ENCODE peak calls at places on chromosomes 12 and 14, in eight cellular contexts. W is PC-3; U is tibial nerve; R is mammary epithelial cell; S is CD8-positive, alpha-beta T cell; J is suprapubic skin; E is psoas muscle; M is glutamatergic neuron. O is an unnamed sample.

GRCh38 chr12:75322464-75322863 is 7.7 kb downstream of the CAPS2 start:
- DNase-seq in W (no peak), U (no peak), R (no peak), S (no peak), J (no peak), E (no peak), M (no peak), O (no peak)

GRCh38 chr12:54049164-54049563 is 4.5 kb upstream of the HOXC4 start:
- DNase-seq in W (no peak), U (no peak), R (no peak), S (no peak), J (no peak), E (no peak), M (no peak), O (no peak)

GRCh38 chr12:80419660-80420059 is 24.4 kb upstream of the PTPRQ start:
- DNase-seq in W (no peak), U (no peak), R (no peak), S (no peak), J (no peak), E (no peak), M (no peak), O (no peak)

GRCh38 chr14:103551338-103551762 is 11.1 kb downstream of the BAG5 start:
- DNase-seq in W (no peak), U (no peak), R (no peak), S (no peak), J (peak; percentile 82), E (peak; percentile 86), M (no peak), O (no peak)

GRCh38 chr12:65858831-65859230 is 34.5 kb downstream of the HMGA2 start:
- DNase-seq in W (peak; percentile 64), U (no peak), R (no peak), S (no peak), J (no peak), E (no peak), M (no peak), O (no peak)

GRCh38 chr14:22502007-22502406 is 87.0 kb downstream of the DAD1 start:
- DNase-seq in W (peak; percentile 39), U (no peak), R (no peak), S (no peak), J (no peak), E (peak; percentile 21), M (no peak), O (no peak)

GRCh38 chr12:113070117-113070906 is 13.8 kb downstream of the DTX1 start:
- DNase-seq in W (no peak), U (no peak), R (no peak), S (no peak), J (no peak), E (no peak), M (no peak), O (no peak)

GRCh38 chr12:55809274-55809673 is 8.2 kb downstream of the SARNP start:
- DNase-seq in W (no peak), U (no peak), R (no peak), S (no peak), J (no peak), E (no peak), M (no peak), O (no peak)

GRCh38 chr14:74886001-74886400 is 4.3 kb downstream of the DLST start:
- DNase-seq in W (no peak), U (peak; percentile 52), R (peak; percentile 75), S (no peak), J (no peak), E (no peak), M (no peak), O (no peak)

GRCh38 chr12:34286934-34287333 is 264.6 kb downstream of the ALG10 start:
- DNase-seq in W (no peak), U (no peak), R (no peak), S (no peak), J (no peak), E (no peak), M (no peak), O (no peak)

GRCh38 chr12:131058700-131059099 is 105.0 kb downstream of the ADGRD1 start:
- DNase-seq in W (no peak), U (no peak), R (no peak), S (no peak), J (no peak), E (no peak), M (no peak), O (no peak)

GRCh38 chr12:118946256-118946655 is 35.1 kb upstream of the SRRM4 start:
- DNase-seq in W (no peak), U (no peak), R (no peak), S (no peak), J (no peak), E (no peak), M (no peak), O (no peak)

GRCh38 chr14:91255026-91255695 is 10.7 kb upstream of the GPR68 start:
- DNase-seq in W (no peak), U (no peak), R (no peak), S (no peak), J (no peak), E (no peak), M (no peak), O (no peak)

GRCh38 chr14:104250175-104250574 is 111.8 kb downstream of the KIF26A start:
- DNase-seq in W (no peak), U (no peak), R (no peak), S (peak; percentile 27), J (no peak), E (no peak), M (no peak), O (peak; percentile 7)

GRCh38 chr12:51827925-51828818 is 20.3 kb downstream of the FIGNL2 start:
- DNase-seq in W (peak; percentile 86), U (no peak), R (peak; percentile 70), S (no peak), J (no peak), E (no peak), M (no peak), O (no peak)

GRCh38 chr12:78864483-78865296 is at the start of gene SYT1:
- DNase-seq in W (peak; percentile 76), U (peak; percentile 22), R (peak; percentile 95), S (no peak), J (peak; percentile 61), E (peak; percentile 14), M (peak; percentile 91), O (peak; percentile 97)

GRCh38 chr14:43539210-43539609 is 967.9 kb downstream of the FSCB start:
- DNase-seq in W (peak; percentile 63), U (peak; percentile 29), R (no peak), S (no peak), J (no peak), E (no peak), M (no peak), O (no peak)

GRCh38 chr12:109640961-109641360 is 67.4 kb downstream of the MVK start:
- DNase-seq in W (no peak), U (no peak), R (no peak), S (no peak), J (no peak), E (no peak), M (no peak), O (no peak)
- TF ChIP-seq CTCF in W (no peak), U (no peak), R (no peak), S (no peak), J (no peak), E (no peak), M (no peak), O (no peak)

GRCh38 chr12:591167-591570 is 72.1 kb downstream of the NINJ2 start:
- DNase-seq in W (no peak), U (no peak), R (no peak), S (no peak), J (peak; percentile 14), E (peak; percentile 26), M (no peak), O (peak; percentile 67)
- TF ChIP-seq CTCF in W (no peak), U (no peak), R (no peak), S (no peak), J (no peak), E (peak; percentile 24), M (peak; percentile 50), O (peak; percentile 36)

DNA sequence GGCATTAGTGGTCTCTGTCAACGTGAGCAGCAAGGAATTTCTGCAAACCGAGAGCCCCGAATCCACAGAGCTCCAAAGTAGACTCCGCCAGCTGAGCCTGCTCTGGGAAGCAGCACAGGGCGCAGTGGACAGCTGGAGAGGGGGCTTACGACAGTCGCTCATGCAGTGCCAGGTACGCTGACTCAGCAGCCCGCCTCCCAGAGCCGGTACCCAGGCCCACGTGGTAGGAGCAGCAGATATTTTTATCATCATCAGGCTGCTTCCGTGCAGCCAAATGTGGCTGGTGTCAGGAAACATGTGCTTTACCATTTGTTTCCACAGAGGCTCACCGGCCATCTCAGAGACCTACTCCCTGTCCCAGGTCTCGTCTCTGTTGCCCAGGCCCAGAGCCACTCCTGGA is 73.7 kb downstream of the ESR2 start:
- DNase-seq in W (no peak), U (no peak), R (no peak), S (no peak), J (no peak), E (peak; percentile 85), M (no peak), O (peak; percentile 80)
- TF ChIP-seq CTCF in W (no peak), U (no peak), R (no peak), S (no peak), J (no peak), E (no peak), M (no peak), O (no peak)

DNA sequence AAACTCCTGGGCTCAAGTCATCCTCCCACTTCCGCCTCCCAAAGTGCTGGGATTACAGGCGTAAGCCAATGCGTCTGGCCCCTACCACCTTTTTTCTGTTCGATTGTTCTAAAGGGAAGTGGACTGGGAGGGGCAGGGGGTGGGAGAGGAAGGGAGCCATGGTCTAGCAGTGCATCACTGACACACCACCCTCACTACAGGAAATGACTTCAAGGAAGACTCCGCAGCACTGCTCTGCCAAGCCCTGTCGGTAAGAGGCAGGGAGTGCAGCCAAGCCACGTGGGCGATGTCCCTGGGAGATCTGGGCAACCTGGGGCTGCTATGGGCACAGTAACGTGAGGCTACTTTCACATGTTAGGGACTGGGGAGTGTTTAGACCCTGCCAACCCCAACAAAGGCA is 18.0 kb downstream of the LRRC74A start:
- DNase-seq in W (peak; percentile 33), U (peak; percentile 49), R (no peak), S (peak; percentile 72), J (peak; percentile 72), E (peak; percentile 63), M (no peak), O (peak; percentile 61)
- TF ChIP-seq CTCF in W (no peak), U (no peak), R (peak; percentile 21), S (peak; percentile 38), J (no peak), E (peak; percentile 24), M (no peak), O (peak; percentile 26)

DNA sequence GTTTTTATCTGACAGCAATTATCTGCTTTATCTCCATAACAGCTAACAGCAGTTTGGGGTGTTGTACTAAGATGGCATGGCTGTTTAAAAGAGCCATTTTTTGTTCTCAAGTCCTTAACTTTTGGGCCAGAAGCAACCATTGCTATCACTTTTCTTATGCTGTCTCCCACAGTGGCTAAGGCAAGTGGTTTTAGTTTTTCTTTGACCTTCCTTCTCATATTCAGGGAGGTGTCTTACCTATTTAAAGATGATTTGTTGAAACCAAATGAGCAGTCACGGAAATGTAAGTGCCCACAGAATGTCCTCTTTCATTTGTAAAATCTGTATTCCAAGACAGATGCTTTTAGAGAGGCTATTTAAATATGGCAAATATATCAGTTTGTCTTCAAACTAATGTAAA is 96.8 kb upstream of the USP15 start:
- DNase-seq in W (no peak), U (no peak), R (no peak), S (no peak), J (no peak), E (no peak), M (no peak), O (no peak)
- TF ChIP-seq CTCF in W (no peak), U (no peak), R (no peak), S (no peak), J (no peak), E (no peak), M (no peak), O (no peak)

O was measured in BE2C.